ENCODE peak calls at places on chromosomes 2 and 18, in four cellular contexts. P is HT-29; Z is activated T-helper 1 cell treated with anti-CD3 and anti-CD28 coated beads, Interleukin-2, amount 50 U/mL, for 16 hours; T is NCI-H82. R is an unnamed sample.

GRCh38 chr2:223108376-223109100 is 56.5 kb downstream of the KCNE4 start:
- DNase-seq in P (no peak), Z (no peak), T (no peak), R (no peak)

GRCh38 chr2:73868204-73868978 is 24.4 kb upstream of the ACTG2 start:
- DNase-seq in P (no peak), Z (no peak), T (no peak), R (no peak)

GRCh38 chr18:8480506-8481328 is 128.5 kb upstream of the RAB12 start:
- DNase-seq in P (peak), Z (no peak), T (peak), R (no peak)

GRCh38 chr2:467543-467891 is 179.6 kb upstream of the ALKAL2 start:
- DNase-seq in P (no peak), Z (no peak), T (no peak), R (no peak)

GRCh38 chr2:181563101-181563692 is 93.7 kb downstream of the CERKL start:
- DNase-seq in P (no peak), Z (no peak), T (no peak), R (no peak)

GRCh38 chr2:233331536-233331935 is 22.8 kb upstream of the DGKD start:
- DNase-seq in P (no peak), Z (peak), T (no peak), R (peak)

GRCh38 chr2:222609391-222609790 is 46.5 kb downstream of the FARSB start:
- DNase-seq in P (no peak), Z (no peak), T (no peak), R (no peak)

GRCh38 chr2:127508621-127509034 is 17.7 kb downstream of the IWS1 start:
- DNase-seq in P (peak), Z (no peak), T (peak), R (no peak)

GRCh38 chr2:177909962-177910361 is 162.6 kb downstream of the PDE11A start:
- DNase-seq in P (no peak), Z (no peak), T (no peak), R (no peak)

GRCh38 chr18:59202258-59202820 is 17.6 kb upstream of the GRP start:
- DNase-seq in P (no peak), Z (no peak), T (peak), R (no peak)

GRCh38 chr2:226002438-226002837 is 602.9 kb downstream of the NYAP2 start:
- DNase-seq in P (peak), Z (no peak), T (peak), R (no peak)

GRCh38 chr2:64166637-64167420 is 22.6 kb upstream of the PELI1 start:
- DNase-seq in P (no peak), Z (no peak), T (peak), R (no peak)

GRCh38 chr18:80009661-80010550 is 21.5 kb upstream of the TXNL4A start:
- DNase-seq in P (peak), Z (no peak), T (no peak), R (peak)

GRCh38 chr2:144990661-144991060 is 470.7 kb upstream of the ZEB2 start:
- DNase-seq in P (no peak), Z (no peak), T (no peak), R (no peak)

GRCh38 chr2:168453404-168453803 is 2.7 kb upstream of the CERS6 start:
- DNase-seq in P (no peak), Z (no peak), T (no peak), R (no peak)

GRCh38 chr18:44464401-44465185 is 216.1 kb upstream of the SETBP1 start:
- DNase-seq in P (no peak), Z (no peak), T (no peak), R (no peak)

GRCh38 chr2:240989451-240990265 is 8.8 kb upstream of the SNED1 start:
- DNase-seq in P (peak), Z (no peak), T (peak), R (peak)

GRCh38 chr2:43005211-43005974 is 213.0 kb upstream of the HAAO start:
- DNase-seq in P (peak), Z (no peak), T (no peak), R (no peak)

R was measured in breast epithelium.